ENCODE peak calls at places on chromosomes 7 and 10, in six cellular contexts. U is heart left ventricle, P is uterus, W is transverse colon, H is stomach, Z is body of pancreas. C is an unnamed sample.

GRCh38 chr10:119408072-119408471 is 134.4 kb downstream of the RGS10 start:
- DNase-seq in U (no peak), P (no peak), W (no peak), H (no peak), Z (no peak), C (no peak)

GRCh38 chr7:29288534-29289091 is 94.0 kb downstream of the CHN2 start:
- DNase-seq in U (no peak), P (no peak), W (no peak), H (no peak), Z (no peak), C (no peak)

GRCh38 chr7:41103331-41103730 is 599.6 kb downstream of the INHBA start:
- DNase-seq in U (no peak), P (no peak), W (no peak), H (no peak), Z (no peak), C (no peak)

GRCh38 chr10:33734393-33735110 is 400.1 kb upstream of the NRP1 start:
- DNase-seq in U (no peak), P (peak), W (no peak), H (no peak), Z (no peak), C (no peak)

GRCh38 chr10:110919971-110920881 is 822 bp downstream of the SHOC2 start:
- DNase-seq in U (peak), P (peak), W (peak), H (no peak), Z (peak), C (peak)

GRCh38 chr7:70739646-70740045 is 392.3 kb upstream of the GALNT17 start:
- DNase-seq in U (no peak), P (no peak), W (no peak), H (no peak), Z (no peak), C (peak)

GRCh38 chr7:30845426-30846135 is 66.1 kb upstream of the AQP1 start:
- DNase-seq in U (peak), P (peak), W (no peak), H (no peak), Z (no peak), C (no peak)

GRCh38 chr7:90825779-90826178 is 229.7 kb downstream of the CDK14 start:
- DNase-seq in U (no peak), P (no peak), W (no peak), H (no peak), Z (no peak), C (no peak)

GRCh38 chr7:63105978-63106377 is 892.7 kb upstream of the ZNF722 start:
- DNase-seq in U (no peak), P (no peak), W (no peak), H (no peak), Z (no peak), C (no peak)

GRCh38 chr7:141497391-141497790 is 53.8 kb upstream of the AGK start:
- DNase-seq in U (no peak), P (no peak), W (no peak), H (no peak), Z (no peak), C (no peak)

GRCh38 chr7:266851-267840 is 22.8 kb upstream of the FOXL3 start:
- DNase-seq in U (no peak), P (no peak), W (peak), H (peak), Z (peak), C (no peak)

GRCh38 chr10:103668351-103669242 is 175.1 kb downstream of the NEURL1 start:
- DNase-seq in U (peak), P (peak), W (peak), H (peak), Z (peak), C (peak)

GRCh38 chr10:111034598-111035310 is 42.1 kb upstream of the ADRA2A start:
- DNase-seq in U (no peak), P (no peak), W (no peak), H (no peak), Z (no peak), C (no peak)

GRCh38 chr10:130930821-130931220 is 380.7 kb downstream of the TCERG1L start:
- DNase-seq in U (no peak), P (no peak), W (no peak), H (no peak), Z (no peak), C (no peak)

GRCh38 chr10:70578371-70578947 is 24.1 kb downstream of the PRF1 start:
- DNase-seq in U (no peak), P (no peak), W (peak), H (no peak), Z (no peak), C (peak)

GRCh38 chr10:71474702-71475242 is 78.1 kb downstream of the CDH23 start:
- DNase-seq in U (no peak), P (peak), W (no peak), H (no peak), Z (no peak), C (no peak)

GRCh38 chr10:104336829-104337526 is 1.3 kb downstream of the ITPRIP start:
- DNase-seq in U (peak), P (no peak), W (no peak), H (no peak), Z (no peak), C (peak)

GRCh38 chr7:55024776-55025175 is 6.0 kb downstream of the EGFR start:
- DNase-seq in U (no peak), P (no peak), W (no peak), H (no peak), Z (no peak), C (peak)

DNA sequence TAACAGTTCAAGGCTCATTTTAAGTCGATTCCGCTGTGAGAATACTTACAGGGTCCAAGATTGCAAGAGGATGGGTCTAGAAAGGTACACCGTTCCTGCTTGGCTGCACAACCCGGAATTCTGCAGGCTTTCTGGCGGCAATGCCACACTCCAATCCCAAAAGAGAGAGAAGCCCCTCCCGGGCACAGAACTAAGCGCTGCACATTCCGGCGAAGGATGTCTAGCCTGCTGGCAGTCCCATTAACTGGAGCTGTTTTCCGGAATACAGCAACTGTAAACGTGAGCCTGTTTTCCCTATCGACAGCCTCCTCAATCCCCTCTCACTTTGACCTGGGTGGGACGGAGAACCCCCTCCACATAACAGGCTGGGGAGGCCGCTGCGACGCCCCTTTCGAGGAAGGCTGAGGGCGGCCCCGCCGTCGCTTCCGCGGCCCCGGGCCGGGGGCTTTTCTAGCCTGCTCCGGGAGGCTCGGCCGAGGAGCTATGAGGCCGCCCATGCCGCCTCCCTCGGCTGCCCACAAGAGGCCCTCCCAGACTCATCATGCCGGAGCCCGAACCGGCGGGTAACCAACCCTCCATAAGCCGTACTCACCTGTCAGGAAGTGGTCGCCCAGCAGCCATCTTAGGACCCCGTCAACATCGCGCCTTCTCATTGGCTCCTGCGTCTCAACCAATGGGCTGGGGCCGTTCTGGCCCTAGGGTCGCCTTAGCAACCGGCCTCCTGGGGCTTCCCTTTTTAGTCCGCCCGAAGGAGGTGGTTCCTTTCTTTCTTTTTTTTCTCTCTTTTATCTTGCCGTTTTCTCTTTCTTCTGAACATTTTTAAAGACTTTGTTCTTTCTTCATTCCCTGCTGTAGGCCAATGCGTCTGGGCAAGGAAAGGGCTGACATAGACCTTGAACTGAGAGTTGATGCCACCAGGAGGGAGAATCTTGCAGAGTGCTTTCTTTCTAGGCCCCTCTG is at the start of gene FAM204A:
- DNase-seq in U (peak), P (peak), W (peak), H (peak), Z (peak), C (peak)
- TF ChIP-seq POLR2A in U (no peak), P (peak), W (peak), H (no peak), Z (peak), C (peak)

GRCh38 chr7:38728145-38728544 is 97.0 kb upstream of the AMPH start:
- DNase-seq in U (no peak), P (no peak), W (no peak), H (no peak), Z (no peak), C (no peak)

GRCh38 chr7:38727184-38727940 is 96.2 kb upstream of the AMPH start:
- DNase-seq in U (no peak), P (no peak), W (no peak), H (no peak), Z (no peak), C (no peak)

DNA sequence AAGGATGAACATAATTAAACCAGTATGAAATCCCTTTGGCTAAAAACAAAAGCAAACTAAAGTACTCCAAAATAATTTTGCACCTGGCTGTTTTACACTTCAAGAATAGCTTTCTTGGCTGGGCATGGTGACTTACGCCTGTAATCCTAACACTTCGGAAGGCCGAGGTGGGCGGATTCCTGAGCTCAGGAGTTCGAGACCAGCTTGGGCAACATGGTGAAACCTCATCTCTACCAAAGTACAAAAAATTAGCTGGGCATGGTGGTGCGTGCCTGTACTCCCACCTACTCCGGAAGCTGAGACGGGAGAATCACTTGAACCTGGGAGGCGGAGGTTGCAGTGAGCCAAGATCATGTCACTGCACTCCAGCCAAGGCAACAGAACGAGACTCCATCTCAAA is 92.2 kb upstream of the AMPH start:
- DNase-seq in U (no peak), P (no peak), W (no peak), H (no peak), Z (no peak), C (no peak)
- TF ChIP-seq POLR2A in U (no peak), P (no peak), W (no peak), H (no peak), Z (no peak), C (no peak)

DNA sequence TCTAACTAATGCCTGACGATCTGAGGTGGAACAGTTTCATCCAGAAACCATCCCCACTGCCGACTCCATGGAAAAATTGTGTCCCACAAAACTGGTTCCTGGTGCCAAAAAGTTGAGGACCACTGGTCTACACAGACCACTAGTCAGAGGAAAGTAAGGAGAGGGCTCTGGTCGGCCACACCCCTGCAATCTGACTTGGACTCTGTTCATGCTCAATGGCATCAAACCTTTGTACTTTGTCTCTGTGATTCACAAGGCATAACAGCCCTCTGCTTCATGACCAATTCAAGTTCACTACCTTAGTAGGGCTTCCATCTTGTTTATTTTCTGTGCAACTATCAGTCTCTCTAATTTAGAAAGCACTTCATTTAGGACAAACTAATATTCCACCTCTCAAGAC is 1.8 kb downstream of the TUBAL3 start:
- DNase-seq in U (no peak), P (no peak), W (peak), H (no peak), Z (no peak), C (no peak)
- TF ChIP-seq POLR2A in U (no peak), P (no peak), W (no peak), H (no peak), Z (no peak), C (no peak)

DNA sequence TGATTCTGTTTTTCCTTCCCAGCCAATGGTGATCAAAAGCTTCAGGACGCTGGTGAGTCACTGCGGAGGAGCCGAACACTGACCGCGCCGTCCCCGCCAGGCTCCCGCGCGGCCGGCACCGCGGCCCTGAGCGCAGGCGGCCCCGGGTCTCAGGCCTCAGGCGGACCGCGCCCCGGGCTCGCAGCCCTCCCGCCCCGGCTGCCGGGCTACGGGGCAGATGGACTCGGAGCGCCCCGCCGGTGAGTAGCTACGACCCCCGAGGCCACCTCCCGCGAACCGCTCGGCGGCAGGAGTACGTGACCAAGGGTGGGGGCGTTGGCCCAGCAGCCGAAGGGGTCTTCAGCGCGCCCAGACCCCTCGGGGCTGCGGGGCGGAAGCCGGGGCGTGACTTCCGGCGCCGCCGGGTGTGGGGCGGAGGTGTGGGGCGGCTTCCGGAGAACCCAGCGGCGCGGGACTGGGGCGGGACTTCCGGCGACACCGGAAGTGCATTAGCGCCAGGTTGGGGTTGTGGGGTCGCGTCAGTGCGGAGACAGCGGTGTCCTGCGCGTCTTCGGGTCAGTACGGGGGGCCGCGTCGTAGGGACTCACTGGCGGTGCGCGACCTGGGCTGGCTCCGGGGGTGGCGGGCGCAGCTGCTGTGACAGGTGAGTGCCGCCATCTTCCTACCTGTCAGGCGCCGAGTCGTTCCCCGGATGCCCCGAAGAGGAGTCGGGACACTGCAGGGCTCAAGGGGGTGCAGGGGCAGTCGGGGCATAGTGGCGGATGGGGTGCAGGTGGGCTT is at the start of gene WDR37:
- DNase-seq in U (peak), P (peak), W (peak), H (peak), Z (peak), C (peak)
- TF ChIP-seq POLR2A in U (peak), P (peak), W (peak), H (no peak), Z (peak), C (peak)

GRCh38 chr7:102153586-102153948 is 133.1 kb upstream of the SH2B2 start:
- DNase-seq in U (no peak), P (no peak), W (no peak), H (no peak), Z (no peak), C (no peak)

GRCh38 chr7:102150266-102150665 is 136.4 kb upstream of the SH2B2 start:
- DNase-seq in U (no peak), P (no peak), W (no peak), H (no peak), Z (no peak), C (no peak)

GRCh38 chr7:102155821-102156441 is 130.7 kb upstream of the SH2B2 start:
- DNase-seq in U (no peak), P (no peak), W (no peak), H (no peak), Z (no peak), C (no peak)

GRCh38 chr7:102154425-102154824 is 132.2 kb upstream of the SH2B2 start:
- DNase-seq in U (no peak), P (no peak), W (no peak), H (no peak), Z (no peak), C (no peak)

DNA sequence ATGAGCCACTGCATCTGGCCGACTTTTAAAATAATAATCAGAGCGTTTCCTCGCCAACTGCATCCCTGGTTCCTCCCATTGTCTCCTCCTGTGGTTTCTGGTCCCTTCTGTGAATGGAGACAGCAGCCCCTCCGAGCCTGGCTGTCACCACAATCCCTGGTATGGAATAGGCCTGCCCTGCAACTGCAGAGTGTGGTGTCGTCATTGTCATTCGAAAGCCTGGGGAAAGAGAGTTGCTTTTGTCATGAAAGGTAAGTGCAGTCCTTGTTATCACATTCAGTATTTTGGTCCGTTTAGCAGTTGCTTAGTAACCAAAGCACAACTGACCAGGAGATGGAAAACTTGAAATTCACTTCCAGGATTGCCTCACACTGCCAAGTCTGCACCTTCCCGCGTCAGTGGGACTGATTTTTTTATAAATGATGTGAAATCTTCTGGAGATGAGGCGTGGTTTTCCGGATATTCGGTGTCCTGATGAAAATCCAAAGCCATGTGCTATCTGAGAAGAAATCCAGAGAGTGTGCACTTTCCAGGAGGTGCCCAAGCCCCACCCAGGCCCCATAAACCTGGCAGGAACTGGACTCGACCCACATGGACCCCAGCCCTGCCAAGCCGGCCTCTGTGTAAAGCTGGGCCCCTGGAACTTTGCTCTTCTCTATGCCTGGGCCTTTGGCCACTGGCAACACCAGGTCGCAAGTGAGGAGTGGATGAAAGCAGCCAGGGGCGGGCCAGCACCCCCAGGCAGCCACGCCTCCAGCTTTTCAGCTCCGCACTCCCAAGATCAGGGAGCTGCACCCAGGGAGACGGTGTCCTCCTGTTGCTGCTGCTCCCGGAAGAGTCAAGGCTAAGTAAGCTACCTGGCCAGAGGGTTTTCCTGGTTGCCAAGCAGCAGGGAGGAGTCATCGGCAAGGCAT is 133.7 kb upstream of the SH2B2 start:
- DNase-seq in U (peak), P (peak), W (no peak), H (no peak), Z (no peak), C (no peak)
- TF ChIP-seq POLR2A in U (no peak), P (no peak), W (no peak), H (no peak), Z (no peak), C (no peak)

GRCh38 chr7:20330176-20330796 is 414 bp upstream of the ITGB8 start:
- DNase-seq in U (peak), P (peak), W (peak), H (peak), Z (peak), C (peak)
- TF ChIP-seq POLR2A in U (no peak), P (peak), W (peak), H (no peak), Z (peak), C (no peak)

DNA sequence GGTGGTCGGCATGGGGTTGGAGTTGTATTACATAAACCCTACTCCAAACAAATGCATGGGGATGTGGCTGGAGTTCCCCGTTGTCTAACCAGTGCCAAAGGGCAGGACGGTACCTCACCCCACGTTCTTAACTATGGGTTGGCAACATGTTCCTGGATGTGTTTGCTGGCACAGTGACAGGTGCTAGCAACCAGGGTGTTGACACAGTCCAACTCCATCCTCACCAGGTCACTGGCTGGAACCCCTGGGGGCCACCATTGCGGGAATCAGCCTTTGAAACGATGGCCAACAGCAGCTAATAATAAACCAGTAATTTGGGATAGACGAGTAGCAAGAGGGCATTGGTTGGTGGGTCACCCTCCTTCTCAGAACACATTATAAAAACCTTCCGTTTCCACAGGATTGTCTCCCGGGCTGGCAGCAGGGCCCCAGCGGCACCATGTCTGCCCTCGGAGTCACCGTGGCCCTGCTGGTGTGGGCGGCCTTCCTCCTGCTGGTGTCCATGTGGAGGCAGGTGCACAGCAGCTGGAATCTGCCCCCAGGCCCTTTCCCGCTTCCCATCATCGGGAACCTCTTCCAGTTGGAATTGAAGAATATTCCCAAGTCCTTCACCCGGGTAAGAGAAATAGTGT is at the start of gene CYP2E1:
- DNase-seq in U (no peak), P (no peak), W (no peak), H (no peak), Z (no peak), C (no peak)
- TF ChIP-seq POLR2A in U (no peak), P (no peak), W (no peak), H (no peak), Z (no peak), C (no peak)

DNA sequence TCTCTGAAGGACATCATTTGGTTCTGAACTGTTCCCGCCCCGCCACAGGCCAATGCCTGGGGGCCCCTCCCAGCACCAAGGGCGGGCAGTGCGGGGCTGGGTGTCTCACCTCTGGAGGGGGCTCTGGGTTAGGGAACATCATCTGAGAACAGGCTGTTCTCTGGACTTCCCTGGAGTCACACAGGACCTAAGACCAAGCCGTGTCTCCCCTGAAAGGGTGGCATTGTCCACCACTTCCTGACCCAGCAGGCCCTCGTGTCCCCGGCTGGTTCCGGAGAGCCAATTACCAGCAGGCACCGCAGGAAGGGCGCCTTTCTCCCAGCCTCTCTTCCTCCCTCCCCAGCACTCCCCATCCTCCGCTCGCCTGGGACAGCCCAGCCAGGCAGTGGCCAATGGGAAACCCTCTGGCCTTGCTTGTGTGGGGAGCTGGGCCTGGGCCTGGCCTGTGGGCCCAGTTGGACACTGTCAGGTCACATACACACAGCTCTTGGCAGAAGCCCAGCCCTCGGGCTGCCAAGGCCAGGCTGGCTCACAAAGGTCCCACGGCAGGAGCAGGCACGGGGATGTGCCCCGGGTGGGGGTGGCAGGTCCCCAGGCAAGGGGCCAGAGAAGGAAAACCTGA is 119.5 kb downstream of the SPDYE5 start:
- DNase-seq in U (peak), P (peak), W (peak), H (peak), Z (peak), C (peak)
- TF ChIP-seq POLR2A in U (no peak), P (no peak), W (no peak), H (no peak), Z (peak), C (no peak)